ENCODE peak calls at places on chromosome 21, in four cellular contexts. X, Q, K and I are unnamed samples.

GRCh38 chr21:16534408-16535099 is 804.8 kb downstream of the USP25 start:
- DNase-seq in X (no peak), Q (peak; percentile 59), K (no peak), I (peak; percentile 64)

GRCh38 chr21:16193758-16194606 is 464.2 kb downstream of the USP25 start:
- DNase-seq in X (peak; percentile 93), Q (no peak), K (peak; percentile 9), I (peak; percentile 67)

GRCh38 chr21:16532841-16533240 is 803.1 kb downstream of the USP25 start:
- DNase-seq in X (no peak), Q (no peak), K (no peak), I (no peak)

GRCh38 chr21:44593598-44594405 is 1.5 kb upstream of the KRTAP10-6 start:
- DNase-seq in X (no peak), Q (no peak), K (no peak), I (no peak)

GRCh38 chr21:44888581-44889550 is 15.4 kb upstream of the PTTG1IP start:
- DNase-seq in X (no peak), Q (no peak), K (no peak), I (no peak)

GRCh38 chr21:26064506-26064905 is 106.1 kb downstream of the APP start:
- DNase-seq in X (no peak), Q (no peak), K (no peak), I (no peak)

GRCh38 chr21:28608646-28609045 is 384.0 kb downstream of the LTN1 start:
- DNase-seq in X (no peak), Q (no peak), K (no peak), I (no peak)

GRCh38 chr21:45042664-45043161 is 31.7 kb upstream of the ADARB1 start:
- DNase-seq in X (no peak), Q (no peak), K (no peak), I (no peak)

GRCh38 chr21:29056005-29056404 is 17.4 kb downstream of the CCT8 start:
- DNase-seq in X (no peak), Q (peak; percentile 76), K (no peak), I (peak; percentile 76)

GRCh38 chr21:46115441-46116188 is 17.7 kb downstream of the COL6A2 start:
- DNase-seq in X (no peak), Q (no peak), K (no peak), I (no peak)

GRCh38 chr21:30206551-30207251 is 9.2 kb downstream of the CLDN8 start:
- DNase-seq in X (no peak), Q (no peak), K (no peak), I (no peak)

GRCh38 chr21:36713746-36714145 is 14.8 kb downstream of the SIM2 start:
- DNase-seq in X (no peak), Q (no peak), K (no peak), I (no peak)

GRCh38 chr21:35414511-35415139 is 365.5 kb upstream of the RUNX1 start:
- DNase-seq in X (no peak), Q (no peak), K (no peak), I (no peak)

GRCh38 chr21:39006653-39007417 is 176.4 kb downstream of the PSMG1 start:
- DNase-seq in X (no peak), Q (no peak), K (no peak), I (no peak)

GRCh38 chr21:29753216-29753615 is 186.6 kb downstream of the GRIK1 start:
- DNase-seq in X (no peak), Q (no peak), K (no peak), I (no peak)

GRCh38 chr21:45850181-45850580 is 131.4 kb upstream of the COL6A1 start:
- DNase-seq in X (no peak), Q (no peak), K (no peak), I (no peak)